ENCODE peak calls at places on chromosomes 16 and 17, in five cellular contexts. H is omental fat pad, B is IMR-90, L is breast epithelium, F is coronary artery. V is an unnamed sample.

GRCh38 chr16:72172105-72173034 is at the start of gene PMFBP1:
- DNase-seq in B (peak), F (no peak), H (no peak), L (peak), V (no peak)

GRCh38 chr17:63423251-63423950 is 22.7 kb downstream of the CYB561 start:
- DNase-seq in F (no peak), H (no peak), L (no peak), B (no peak), V (no peak)

GRCh38 chr17:65175952-65176351 is 38.8 kb downstream of the RGS9 start:
- DNase-seq in H (no peak), F (no peak), B (no peak), L (no peak), V (no peak)

GRCh38 chr17:80926601-80927250 is 64.9 kb upstream of the CHMP6 start:
- DNase-seq in F (no peak), L (no peak), H (no peak), B (no peak), V (no peak)

GRCh38 chr17:79843917-79844815 is 4.9 kb upstream of the CBX4 start:
- DNase-seq in H (no peak), B (peak), L (no peak), F (no peak), V (peak)

GRCh38 chr16:86285421-86285820 is 224.9 kb upstream of the FOXF1 start:
- DNase-seq in L (no peak), H (no peak), B (no peak), F (no peak), V (no peak)

GRCh38 chr16:28845173-28846079 is 722 bp downstream of the TUFM start:
- DNase-seq in H (no peak), F (no peak), B (peak), L (no peak), V (no peak)

GRCh38 chr16:88926374-88926990 is 50.5 kb downstream of the CBFA2T3 start:
- DNase-seq in F (no peak), L (no peak), B (no peak), H (no peak), V (no peak)

GRCh38 chr16:50697881-50698767 is 4.7 kb downstream of the NOD2 start:
- DNase-seq in L (peak), H (no peak), B (peak), F (no peak), V (no peak)

GRCh38 chr17:45288825-45289224 is 26.9 kb upstream of the SPATA32 start:
- DNase-seq in B (no peak), L (peak), H (no peak), F (no peak), V (no peak)

GRCh38 chr17:31750578-31750977 is 108.5 kb downstream of the COPRS start:
- DNase-seq in H (no peak), B (no peak), L (no peak), F (no peak), V (no peak)

GRCh38 chr17:50042211-50042610 is 13.7 kb upstream of the ITGA3 start:
- DNase-seq in B (no peak), L (no peak), H (no peak), F (peak), V (no peak)

GRCh38 chr17:336110-337021 is 16.2 kb downstream of the RPH3AL start:
- DNase-seq in H (peak), B (no peak), L (no peak), F (no peak), V (peak)

GRCh38 chr17:9386401-9386800 is 189.2 kb downstream of the STX8 start:
- DNase-seq in B (no peak), L (no peak), F (no peak), H (no peak), V (no peak)

GRCh38 chr17:7408341-7408740 is 696 bp downstream of the NLGN2 start:
- DNase-seq in H (no peak), B (no peak), L (no peak), F (no peak), V (no peak)

GRCh38 chr17:61354895-61355294 is 44.7 kb upstream of the TBX2 start:
- DNase-seq in B (no peak), F (no peak), H (no peak), L (no peak), V (no peak)

GRCh38 chr16:69941251-69942098 is 9.7 kb upstream of the CLEC18A start:
- DNase-seq in B (no peak), F (peak), L (no peak), H (no peak), V (no peak)

GRCh38 chr16:80274576-80275191 is 266.1 kb upstream of the DYNLRB2 start:
- DNase-seq in H (no peak), F (no peak), L (peak), B (peak), V (no peak)

GRCh38 chr17:30920282-30920681 is 1.5 kb upstream of the ADAP2 start:
- DNase-seq in H (no peak), B (peak), F (no peak), L (no peak), V (no peak)

GRCh38 chr17:47738178-47738577 is 5.1 kb downstream of the TBX21 start:
- DNase-seq in L (no peak), B (no peak), H (no peak), F (no peak), V (no peak)

GRCh38 chr17:78324391-78325075 is 35.3 kb downstream of the SOCS3 start:
- DNase-seq in F (peak), B (peak), L (peak), H (peak), V (no peak)

GRCh38 chr17:55332296-55333041 is 67.7 kb downstream of the HLF start:
- DNase-seq in L (no peak), H (no peak), B (no peak), F (no peak), V (no peak)

GRCh38 chr17:14903810-14904209 is 361.3 kb downstream of the PMP22 start:
- DNase-seq in B (peak), L (no peak), H (no peak), F (no peak), V (no peak)

GRCh38 chr17:50505731-50506130 is 2.5 kb upstream of the MYCBPAP start:
- DNase-seq in F (no peak), H (no peak), B (no peak), L (no peak), V (no peak)

GRCh38 chr16:56950881-56951771 is 10.6 kb upstream of the CETP start:
- DNase-seq in H (no peak), L (no peak), F (no peak), B (peak), V (peak)

GRCh38 chr17:31413871-31414589 is 22.6 kb downstream of the RAB11FIP4 start:
- DNase-seq in B (peak), L (no peak), F (no peak), H (no peak), V (no peak)

GRCh38 chr16:11034481-11034931 is 90.1 kb downstream of the CLEC16A start:
- DNase-seq in F (no peak), L (no peak), H (no peak), B (peak), V (no peak)

GRCh38 chr17:81523139-81524062 is 4.8 kb upstream of the FSCN2 start:
- DNase-seq in H (no peak), F (no peak), B (peak), L (no peak), V (no peak)

GRCh38 chr16:85415196-85415988 is 197.7 kb upstream of the GSE1 start:
- DNase-seq in F (no peak), L (no peak), B (no peak), H (no peak), V (no peak)

GRCh38 chr16:88570691-88571092 is 489 bp downstream of the ZC3H18 start:
- DNase-seq in F (no peak), H (no peak), L (no peak), B (no peak), V (no peak)

GRCh38 chr17:3843935-3844516 is 2.0 kb downstream of the NCBP3 start:
- DNase-seq in L (no peak), H (no peak), B (no peak), F (no peak), V (no peak)

GRCh38 chr16:76565542-76565941 is 288.3 kb downstream of the CNTNAP4 start:
- DNase-seq in H (no peak), F (no peak), B (no peak), L (no peak), V (no peak)

GRCh38 chr17:49000943-49001342 is 3.8 kb downstream of the IGF2BP1 start:
- DNase-seq in B (peak), L (no peak), H (no peak), F (no peak), V (no peak)

DNA sequence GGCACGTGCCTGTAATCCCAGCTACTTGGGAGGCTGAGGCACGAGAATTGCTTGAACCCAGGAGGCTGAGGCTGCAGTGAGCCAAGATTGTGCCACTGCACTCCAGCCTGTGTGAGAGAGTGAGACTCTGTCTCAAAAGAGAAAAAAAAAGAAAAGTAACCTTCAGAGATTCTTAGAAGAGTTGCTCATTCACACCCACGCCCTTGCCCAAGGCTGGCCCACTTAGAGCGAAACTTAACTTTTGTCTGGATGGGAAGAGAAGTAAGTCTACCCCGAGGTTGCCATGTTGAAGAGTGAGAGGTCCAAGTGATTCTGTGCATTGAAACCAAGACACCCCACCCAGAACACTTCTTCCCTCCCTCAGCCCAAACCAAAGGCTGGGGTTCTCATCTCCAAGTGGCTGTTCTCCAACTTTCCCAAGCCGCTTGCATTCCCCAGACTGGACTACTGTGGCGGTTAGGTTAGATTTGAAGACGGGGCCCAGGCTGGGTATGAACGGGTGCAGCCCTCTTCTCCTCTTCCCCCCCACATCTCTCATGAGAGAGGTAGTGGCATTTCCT is 2.4 kb upstream of the CISD3 start:
- DNase-seq in L (no peak), H (no peak), F (no peak), B (no peak), V (no peak)
- TF ChIP-seq CTCF in L (no peak), H (no peak), F (no peak), B (no peak), V (no peak)

DNA sequence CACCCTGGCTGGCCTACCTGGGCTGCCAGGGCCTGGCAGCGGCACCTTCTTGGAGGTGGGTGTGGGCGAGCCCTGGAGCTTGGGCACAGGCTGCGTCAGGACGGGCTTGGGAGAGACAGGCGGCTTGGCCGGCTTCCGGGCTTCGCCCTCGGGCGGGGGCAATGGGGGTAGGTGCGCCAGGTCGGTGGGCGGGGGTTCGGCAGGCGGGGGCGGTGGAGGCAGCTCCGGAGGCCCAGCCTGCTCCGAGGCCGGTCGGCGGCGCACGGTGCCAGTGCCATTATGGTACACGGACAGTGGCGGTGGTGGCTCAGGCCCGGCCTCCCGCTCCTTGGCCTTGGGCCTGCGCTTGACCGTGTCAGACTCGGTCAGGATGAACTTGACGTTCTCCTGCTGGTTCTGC is 16.8 kb downstream of the CASKIN1 start:
- DNase-seq in B (no peak), F (no peak), H (no peak), L (no peak), V (no peak)
- TF ChIP-seq CTCF in B (no peak), F (no peak), H (no peak), L (no peak), V (no peak)

GRCh38 chr16:29947897-29948296 is 14.0 kb upstream of the TMEM219 start:
- DNase-seq in L (no peak), F (no peak), H (no peak), B (no peak), V (no peak)

GRCh38 chr16:29940656-29941055 is 14.6 kb upstream of the KCTD13 start:
- DNase-seq in B (no peak), F (no peak), H (no peak), L (no peak), V (no peak)

DNA sequence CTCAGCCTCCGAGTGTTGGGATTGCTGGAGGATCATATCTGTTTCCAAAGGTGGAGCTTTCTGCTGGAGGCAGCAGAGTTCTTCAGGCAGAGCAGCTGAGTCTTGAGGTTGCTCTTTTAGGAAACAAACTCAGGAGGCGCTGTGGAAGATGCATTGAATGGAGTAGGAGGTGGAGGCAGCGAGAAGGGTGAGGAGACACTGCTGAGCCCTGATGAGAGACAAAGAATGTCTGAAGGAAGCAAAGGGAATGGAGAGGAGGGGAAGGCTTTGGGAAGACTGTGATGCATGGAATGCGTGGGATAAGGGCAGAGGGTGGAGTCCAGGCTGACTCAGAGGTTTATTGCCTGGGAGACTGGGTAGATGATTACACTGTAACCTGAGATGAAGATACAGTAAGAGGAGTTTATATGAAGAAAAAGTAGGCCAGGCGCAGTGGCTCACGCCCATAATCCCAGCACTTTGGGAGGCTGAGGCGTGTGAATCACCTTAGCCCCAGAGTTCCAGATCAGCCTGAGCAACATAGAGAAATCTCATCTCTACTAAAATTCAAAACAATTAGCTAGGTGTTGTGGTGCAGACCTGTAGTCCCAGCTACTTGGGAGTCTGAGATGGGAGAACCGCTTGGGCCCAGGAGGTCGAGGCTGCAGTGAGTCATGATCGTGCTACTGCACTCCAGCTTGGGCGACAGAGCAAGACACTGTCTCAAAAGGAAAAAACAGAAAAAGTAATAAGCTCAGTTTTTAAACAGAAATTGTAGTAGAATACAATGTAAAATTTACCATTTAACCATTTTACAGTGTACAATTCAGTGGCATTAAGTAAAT is 17.8 kb upstream of the TMEM219 start:
- DNase-seq in F (no peak), B (peak), L (no peak), H (peak), V (no peak)
- TF ChIP-seq CTCF in F (no peak), B (peak), L (no peak), H (peak), V (no peak)

DNA sequence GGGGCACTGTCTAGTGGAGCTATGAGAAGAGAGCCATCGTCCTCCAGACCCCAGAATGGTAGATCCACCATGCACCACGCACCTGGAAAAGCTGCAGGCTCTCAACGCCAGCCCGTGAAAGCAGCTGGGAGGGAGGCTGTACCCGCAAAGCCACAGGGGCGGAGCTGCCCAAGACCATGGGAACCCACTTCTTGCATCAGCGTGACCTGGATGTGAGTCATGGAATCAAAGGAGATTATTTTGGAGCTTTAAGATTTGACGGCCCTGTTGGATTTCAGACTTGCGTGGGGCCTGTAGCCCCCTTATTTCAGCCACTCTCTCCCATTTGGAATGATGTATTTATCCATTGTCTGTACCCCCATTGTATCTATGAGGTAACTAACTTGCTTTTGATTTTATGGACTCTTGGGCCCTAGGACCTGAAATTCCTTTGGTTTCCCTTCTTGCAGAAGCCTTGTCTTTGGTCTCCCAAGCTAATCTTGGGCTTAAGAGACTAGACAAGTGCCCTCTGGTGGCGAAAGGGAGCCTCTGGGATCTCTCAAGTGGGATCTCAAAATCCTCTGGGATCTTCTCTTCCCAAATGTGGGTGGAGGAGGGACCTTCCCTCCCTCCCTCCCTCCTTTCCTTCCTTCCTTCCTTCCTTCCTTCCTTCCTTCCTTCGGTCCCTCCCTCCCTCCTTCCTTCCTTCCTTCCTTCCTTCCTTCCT is 58.2 kb upstream of the HAPSTR1 start:
- DNase-seq in B (peak), F (no peak), H (no peak), L (no peak), V (peak)
- TF ChIP-seq CTCF in B (peak), F (peak), H (no peak), L (no peak), V (peak)

GRCh38 chr17:76153640-76154039 is 12.6 kb upstream of the FOXJ1 start:
- DNase-seq in F (peak), L (no peak), H (no peak), B (peak), V (no peak)
- TF ChIP-seq CTCF in F (no peak), L (no peak), H (no peak), B (peak), V (no peak)

GRCh38 chr17:39979865-39980401 is 674 bp upstream of the PSMD3 start:
- DNase-seq in B (peak), L (no peak), F (no peak), H (no peak), V (no peak)
- TF ChIP-seq CTCF in B (peak), L (no peak), F (no peak), H (no peak), V (peak)

DNA sequence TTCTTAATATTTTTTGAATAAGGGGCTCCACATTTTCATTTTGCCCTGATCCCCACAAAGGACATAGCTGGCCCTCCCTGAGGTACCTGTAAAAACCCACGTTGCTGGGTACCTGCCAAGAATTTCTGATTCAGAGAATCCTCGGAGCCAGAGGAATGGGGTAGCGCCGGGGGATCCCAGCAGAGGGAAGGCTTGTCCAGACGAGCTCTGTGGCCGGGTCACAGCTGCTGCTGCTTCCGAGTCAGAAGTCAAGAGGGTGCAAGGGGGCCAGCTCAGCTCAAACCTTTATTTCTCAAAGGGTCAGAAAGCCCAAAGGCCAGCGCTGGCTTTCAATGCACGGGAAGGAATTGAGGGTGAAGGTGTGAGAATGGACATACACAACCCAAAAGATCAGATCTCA is 68.9 kb upstream of the SDK2 start:
- DNase-seq in F (no peak), B (no peak), L (peak), H (no peak), V (no peak)
- TF ChIP-seq CTCF in F (no peak), B (no peak), L (no peak), H (no peak), V (no peak)

DNA sequence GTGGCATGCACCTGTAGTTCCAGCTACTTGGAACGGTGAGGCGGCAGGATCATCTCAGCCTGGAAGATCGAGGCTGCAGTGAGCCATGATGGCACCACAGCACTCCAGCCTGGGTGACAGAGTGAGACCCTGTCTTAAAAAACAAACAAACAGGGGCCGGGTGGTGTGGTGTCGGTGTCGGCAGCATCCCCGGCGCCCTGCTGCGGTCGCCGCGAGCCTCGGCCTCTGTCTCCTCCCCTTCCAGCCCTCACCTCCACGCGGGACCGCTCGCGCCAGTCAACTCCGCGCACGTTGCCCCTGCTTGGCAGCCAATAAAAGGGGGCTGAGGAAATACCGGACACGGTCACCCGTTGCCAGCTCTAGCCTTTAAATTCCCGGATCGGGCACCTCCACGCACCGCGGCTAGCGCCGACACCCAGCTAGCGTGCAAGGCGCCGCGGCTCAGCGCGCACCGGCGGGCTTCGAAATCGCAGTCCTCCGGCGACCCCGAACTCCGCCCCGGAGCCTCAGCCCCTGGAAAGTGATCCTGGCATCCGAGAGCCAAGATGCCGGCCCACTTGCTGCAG is 204.7 kb downstream of the CDRT15L2 start:
- DNase-seq in H (no peak), F (no peak), B (no peak), L (no peak), V (no peak)
- TF ChIP-seq CTCF in H (no peak), F (no peak), B (no peak), L (no peak), V (no peak)

GRCh38 chr16:30834130-30834740 is 47.2 kb upstream of the ZNF629 start:
- DNase-seq in H (no peak), B (no peak), L (no peak), F (no peak), V (no peak)

GRCh38 chr16:30830072-30830417 is 43.0 kb upstream of the ZNF629 start:
- DNase-seq in L (no peak), H (no peak), B (no peak), F (no peak), V (no peak)

GRCh38 chr16:30829130-30830071 is 42.4 kb upstream of the ZNF629 start:
- DNase-seq in B (no peak), H (no peak), L (no peak), F (no peak), V (no peak)
- TF ChIP-seq CTCF in B (no peak), H (no peak), L (no peak), F (no peak), V (no peak)